ENCODE peak calls at places on chromosomes 5 and 9, in four cellular contexts. One of them, this sample, is unnamed.

GRCh38 chr5:72071906-72072305 is 35.4 kb upstream of the MAP1B start:
- DNase-seq in HepG2: no peak
- DNase-seq in GM12878: no peak
- DNase-seq in HCT116: no peak
- DNase-seq in this sample: no peak

GRCh38 chr9:34651876-34652602 is at the start of gene IL11RA:
- DNase-seq in HepG2: peak; percentile 92
- DNase-seq in GM12878: no peak
- DNase-seq in HCT116: peak; percentile 80
- DNase-seq in this sample: peak; percentile 92

GRCh38 chr5:111379391-111379816 is 132.9 kb downstream of the STARD4 start:
- DNase-seq in HepG2: no peak
- DNase-seq in GM12878: no peak
- DNase-seq in HCT116: no peak
- DNase-seq in this sample: no peak

GRCh38 chr9:116944714-116945534 is 257.8 kb downstream of the TRIM32 start:
- DNase-seq in HepG2: no peak
- DNase-seq in GM12878: no peak
- DNase-seq in HCT116: no peak
- DNase-seq in this sample: no peak

GRCh38 chr5:152632380-152632779 is 227.3 kb upstream of the NMUR2 start:
- DNase-seq in HepG2: no peak
- DNase-seq in GM12878: no peak
- DNase-seq in HCT116: no peak
- DNase-seq in this sample: no peak

GRCh38 chr9:106915851-106916250 is 52.9 kb downstream of the ZNF462 start:
- DNase-seq in HepG2: no peak
- DNase-seq in GM12878: no peak
- DNase-seq in HCT116: no peak
- DNase-seq in this sample: no peak

GRCh38 chr5:127975961-127976360 is 107.6 kb upstream of the SLC12A2 start:
- DNase-seq in HepG2: no peak
- DNase-seq in GM12878: no peak
- DNase-seq in HCT116: no peak
- DNase-seq in this sample: no peak

GRCh38 chr5:14141764-14142163 is 1.4 kb upstream of the TRIO start:
- DNase-seq in HepG2: no peak
- DNase-seq in GM12878: no peak
- DNase-seq in HCT116: no peak
- DNase-seq in this sample: no peak

GRCh38 chr9:137614631-137615386 is 4.0 kb upstream of the EHMT1 start:
- DNase-seq in HepG2: no peak
- DNase-seq in GM12878: no peak
- DNase-seq in HCT116: no peak
- DNase-seq in this sample: peak; percentile 80

GRCh38 chr9:134867917-134868750 is 12.5 kb upstream of the FCN2 start:
- DNase-seq in HepG2: no peak
- DNase-seq in GM12878: no peak
- DNase-seq in HCT116: no peak
- DNase-seq in this sample: no peak

GRCh38 chr5:132225165-132226032 is 2.3 kb downstream of the P4HA2 start:
- DNase-seq in HepG2: no peak
- DNase-seq in GM12878: no peak
- DNase-seq in HCT116: no peak
- DNase-seq in this sample: no peak

GRCh38 chr5:142769251-142769792 is 855 bp upstream of the ARHGAP26 start:
- DNase-seq in HepG2: no peak
- DNase-seq in GM12878: no peak
- DNase-seq in HCT116: no peak
- DNase-seq in this sample: no peak

GRCh38 chr5:142767178-142767577 is 3.0 kb upstream of the ARHGAP26 start:
- DNase-seq in HepG2: no peak
- DNase-seq in GM12878: no peak
- DNase-seq in HCT116: no peak
- DNase-seq in this sample: no peak

GRCh38 chr5:142769793-142770649 is at the start of gene ARHGAP26:
- DNase-seq in HepG2: peak; percentile 93
- DNase-seq in GM12878: peak; percentile 70
- DNase-seq in HCT116: peak; percentile 89
- DNase-seq in this sample: peak; percentile 96

GRCh38 chr5:142770650-142771609 is 753 bp downstream of the ARHGAP26 start:
- DNase-seq in HepG2: peak; percentile 69
- DNase-seq in GM12878: no peak
- DNase-seq in HCT116: no peak
- DNase-seq in this sample: peak; percentile 33

DNA sequence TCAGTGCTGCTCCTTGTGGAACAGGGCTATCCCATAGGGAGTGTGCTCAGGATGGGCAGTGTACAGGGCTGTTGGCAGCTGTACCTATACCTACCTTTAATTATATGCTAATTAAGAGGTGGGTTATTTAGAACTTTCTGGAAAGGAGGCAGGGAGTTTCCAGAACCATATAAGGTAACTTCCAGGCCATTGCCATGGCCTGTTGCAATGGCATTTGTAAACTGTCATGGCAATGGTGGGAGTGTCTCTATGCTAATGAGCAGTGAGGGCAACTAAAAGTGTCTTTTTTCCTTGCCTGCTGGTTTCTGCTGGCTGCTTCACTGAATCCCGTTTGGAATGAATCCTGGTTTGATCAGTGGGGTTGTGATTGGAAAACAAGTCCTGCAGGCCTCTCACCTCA is 2.3 kb upstream of the ARHGAP26 start:
- DNase-seq in HepG2: no peak
- DNase-seq in GM12878: no peak
- DNase-seq in HCT116: no peak
- DNase-seq in this sample: no peak
- TF ChIP-seq JUND in HepG2: no peak
- TF ChIP-seq JUND in GM12878: no peak
- TF ChIP-seq JUND in HCT116: no peak
- TF ChIP-seq JUND in this sample: no peak

GRCh38 chr5:149002053-149002452 is 60.8 kb downstream of the SH3TC2 start:
- DNase-seq in HepG2: peak; percentile 94
- DNase-seq in GM12878: no peak
- DNase-seq in HCT116: peak; percentile 44
- DNase-seq in this sample: no peak
- TF ChIP-seq JUND in HepG2: peak; percentile 56
- TF ChIP-seq JUND in GM12878: no peak
- TF ChIP-seq JUND in HCT116: peak; percentile 22
- TF ChIP-seq JUND in this sample: no peak

GRCh38 chr5:54030981-54031380 is 279.4 kb downstream of the ARL15 start:
- DNase-seq in HepG2: no peak
- DNase-seq in GM12878: no peak
- DNase-seq in HCT116: no peak
- DNase-seq in this sample: no peak
- TF ChIP-seq JUND in HepG2: no peak
- TF ChIP-seq JUND in GM12878: no peak
- TF ChIP-seq JUND in HCT116: no peak
- TF ChIP-seq JUND in this sample: no peak

GRCh38 chr5:157266286-157267007 is 524 bp downstream of the CYFIP2 start:
- DNase-seq in HepG2: no peak
- DNase-seq in GM12878: no peak
- DNase-seq in HCT116: no peak
- DNase-seq in this sample: peak; percentile 65
- TF ChIP-seq JUND in HepG2: no peak
- TF ChIP-seq JUND in GM12878: no peak
- TF ChIP-seq JUND in HCT116: no peak
- TF ChIP-seq JUND in this sample: no peak